ENCODE peak calls at places on chromosomes 16 and 17, in ten cellular contexts. H is stimulated activated CD8-positive, alpha-beta memory T cell treated with anti-CD3 and anti-CD28 coated beads, Interleukin-2, amount 100 ng/mL, for 48 hours; S is AG08395; O is amygdala; L is fibroblast of lung; E is body of pancreas; K is stimulated activated CD4-positive, alpha-beta T cell treated with anti-CD3 and anti-CD28 coated beads, Interleukin-15, amount 100 ng/mL, for 48 hours; X is T-helper 17 cell; G is WERI-Rb-1; N is Calu3. R is an unnamed sample.

GRCh38 chr17:80891096-80892018 is 100.3 kb upstream of the CHMP6 start:
- DNase-seq in L (peak; percentile 68), E (no peak), O (peak; percentile 21), S (peak; percentile 94), H (peak; percentile 53), K (peak; percentile 69), X (peak; percentile 53), N (no peak), G (no peak), R (no peak)

GRCh38 chr16:72560617-72561016 is 388.7 kb upstream of the PMFBP1 start:
- DNase-seq in O (no peak), H (no peak), G (no peak), S (no peak), L (peak; percentile 5), X (no peak), K (no peak), E (no peak), N (no peak), R (no peak)

GRCh38 chr17:56977673-56978395 is at the start of gene SCPEP1:
- DNase-seq in O (peak; percentile 91), E (peak; percentile 85), S (peak; percentile 96), G (peak; percentile 93), X (peak; percentile 78), K (peak; percentile 65), N (peak; percentile 66), H (peak; percentile 66), L (peak; percentile 74), R (peak; percentile 91)

GRCh38 chr17:51217946-51218345 is 41.9 kb downstream of the MBTD1 start:
- DNase-seq in L (no peak), O (no peak), E (no peak), K (no peak), H (no peak), N (no peak), G (no peak), S (no peak), X (no peak), R (no peak)

GRCh38 chr17:57099165-57099564 is 14.1 kb downstream of the AKAP1 start:
- DNase-seq in S (no peak), G (no peak), O (no peak), K (no peak), N (no peak), X (no peak), L (no peak), E (no peak), H (no peak), R (peak; percentile 27)

GRCh38 chr17:17741346-17742023 is 60.2 kb downstream of the RAI1 start:
- DNase-seq in S (peak; percentile 67), N (no peak), G (peak; percentile 88), L (peak; percentile 46), E (no peak), K (no peak), X (no peak), O (peak; percentile 91), H (no peak), R (peak; percentile 97)

GRCh38 chr16:2490190-2491105 is 15.5 kb downstream of the TBC1D24 start:
- DNase-seq in G (peak; percentile 46), S (no peak), O (no peak), N (no peak), H (no peak), E (no peak), L (no peak), K (no peak), X (no peak), R (no peak)

GRCh38 chr17:3471599-3471998 is at the start of gene SPATA22:
- DNase-seq in S (no peak), E (no peak), H (no peak), G (no peak), X (no peak), N (no peak), L (no peak), O (no peak), K (no peak), R (no peak)

GRCh38 chr17:79469646-79470045 is 141.2 kb downstream of the RBFOX3 start:
- DNase-seq in X (no peak), S (no peak), N (no peak), L (no peak), O (no peak), H (no peak), K (no peak), G (no peak), E (no peak), R (no peak)

GRCh38 chr17:41467546-41467945 is 360 bp upstream of the KRT32 start:
- DNase-seq in L (no peak), E (no peak), H (no peak), N (no peak), K (no peak), S (no peak), G (no peak), X (no peak), O (no peak), R (no peak)